ENCODE peak calls at places on chromosome 14, in seven cellular contexts. P, D, N, L, M, F and C are unnamed samples.

GRCh38 chr14:91108941-91109611 is 4.8 kb upstream of the DGLUCY start:
- DNase-seq in P (peak; percentile 29), N (no peak), M (no peak), F (peak; percentile 94), L (peak; percentile 67), D (no peak), C (no peak)

GRCh38 chr14:73804636-73805035 is 47.0 kb upstream of the PTGR2 start:
- DNase-seq in F (no peak), L (no peak), D (no peak), P (no peak), N (no peak), M (no peak), C (no peak)

GRCh38 chr14:77187649-77188012 is 6.0 kb downstream of the TMEM63C start:
- DNase-seq in D (no peak), F (no peak), P (no peak), N (no peak), M (no peak), L (no peak), C (no peak)

GRCh38 chr14:91237219-91237618 is 7.3 kb downstream of the GPR68 start:
- DNase-seq in L (no peak), F (no peak), P (no peak), N (no peak), D (no peak), M (no peak), C (no peak)

GRCh38 chr14:101589486-101590015 is 28.3 kb downstream of the DIO3 start:
- DNase-seq in F (no peak), P (no peak), D (no peak), N (no peak), M (no peak), L (no peak), C (no peak)

GRCh38 chr14:96082420-96083300 is 43.5 kb downstream of the C14orf132 start:
- DNase-seq in M (no peak), L (no peak), N (no peak), F (no peak), P (no peak), D (no peak), C (no peak)

GRCh38 chr14:104695660-104696000 is 6.2 kb downstream of the INF2 start:
- DNase-seq in P (no peak), M (no peak), L (no peak), D (no peak), F (no peak), N (no peak), C (no peak)

GRCh38 chr14:100669468-100669867 is 57.2 kb upstream of the DLK1 start:
- DNase-seq in M (no peak), N (no peak), P (no peak), L (no peak), F (no peak), D (no peak), C (no peak)

GRCh38 chr14:89029961-89030694 is 205.7 kb downstream of the TTC8 start:
- DNase-seq in L (no peak), N (no peak), D (no peak), P (no peak), M (no peak), F (no peak), C (no peak)

GRCh38 chr14:54627718-54628345 is 60.9 kb downstream of the SAMD4A start:
- DNase-seq in D (no peak), N (no peak), P (no peak), L (peak; percentile 70), M (peak; percentile 29), F (no peak), C (no peak)

GRCh38 chr14:93049867-93050331 is 65.8 kb downstream of the ITPK1 start:
- DNase-seq in D (no peak), N (no peak), M (no peak), F (peak; percentile 46), L (no peak), P (no peak), C (no peak)

GRCh38 chr14:65453807-65454480 is 41.4 kb downstream of the FUT8 start:
- DNase-seq in M (no peak), N (no peak), F (no peak), D (no peak), L (no peak), P (no peak), C (no peak)

GRCh38 chr14:35374273-35374681 is 30.3 kb downstream of the NFKBIA start:
- DNase-seq in D (peak; percentile 84), P (peak; percentile 94), M (no peak), L (peak; percentile 66), N (no peak), F (no peak), C (no peak)

GRCh38 chr14:104206281-104206904 is 68.0 kb downstream of the KIF26A start:
- DNase-seq in F (no peak), P (no peak), M (no peak), N (no peak), L (no peak), D (no peak), C (no peak)

GRCh38 chr14:60724080-60724618 is at the start of gene SIX4:
- DNase-seq in M (no peak), D (peak; percentile 92), N (no peak), L (peak; percentile 90), P (peak; percentile 92), F (no peak), C (no peak)

GRCh38 chr14:100662850-100663527 is 63.7 kb upstream of the DLK1 start:
- DNase-seq in P (peak; percentile 20), D (peak; percentile 67), F (peak; percentile 13), L (peak; percentile 78), N (peak; percentile 48), M (peak; percentile 23), C (peak; percentile 22)

GRCh38 chr14:106390401-106390800 is 864.0 kb downstream of the TMEM121 start:
- DNase-seq in F (no peak), L (no peak), P (no peak), N (no peak), M (no peak), D (no peak), C (no peak)

GRCh38 chr14:60357551-60357930 is 108.5 kb downstream of the PPM1A start:
- DNase-seq in F (no peak), D (no peak), M (no peak), N (no peak), P (no peak), L (no peak), C (no peak)